ENCODE peak calls at places on chromosome 16, in four cellular contexts. L is HepG2, M is K562, O is IMR-90. T is an unnamed sample.
A peak's percentile ranks its signal among the peaks of the same experiment; 100 is the strongest.

GRCh38 chr16:30615358-30616076 is 5.3 kb upstream of the ZNF689 start:
- DNase-seq in L (peak; percentile 76), O (peak; percentile 8), M (peak; percentile 29), T (peak; percentile 80)

GRCh38 chr16:83675136-83675535 is 132.6 kb upstream of the HSBP1 start:
- DNase-seq in L (no peak), M (no peak), O (peak; percentile 7), T (no peak)

GRCh38 chr16:12143776-12144175 is 167.2 kb downstream of the SNX29 start:
- DNase-seq in M (no peak), L (no peak), O (no peak), T (no peak)

GRCh38 chr16:2091722-2092620 is 43.7 kb downstream of the PKD1 start:
- DNase-seq in L (no peak), M (no peak), O (no peak), T (no peak)

GRCh38 chr16:88807626-88808453 is 3.9 kb downstream of the APRT start:
- DNase-seq in O (no peak), M (no peak), L (no peak), T (no peak)

GRCh38 chr16:30395992-30396560 is 856 bp downstream of the ZNF48 start:
- DNase-seq in L (no peak), M (peak; percentile 62), O (no peak), T (no peak)

GRCh38 chr16:86761117-86761971 is 183.0 kb downstream of the FOXL1 start:
- DNase-seq in L (peak; percentile 22), M (peak; percentile 63), O (peak; percentile 68), T (peak; percentile 62)

GRCh38 chr16:82024274-82024673 is 10.8 kb upstream of the HSD17B2 start:
- DNase-seq in M (no peak), L (peak; percentile 32), O (no peak), T (no peak)

GRCh38 chr16:87723224-87723619 is 42.6 kb downstream of the KLHDC4 start:
- DNase-seq in O (peak; percentile 97), L (no peak), M (peak; percentile 62), T (no peak)

GRCh38 chr16:50613281-50613991 is 65.2 kb downstream of the NKD1 start:
- DNase-seq in O (no peak), L (no peak), M (no peak), T (no peak)

GRCh38 chr16:57358527-57359095 is at the start of gene CCL22:
- DNase-seq in M (no peak), L (no peak), O (no peak), T (no peak)

GRCh38 chr16:87541882-87542234 is 49.0 kb upstream of the ZCCHC14 start:
- DNase-seq in O (no peak), L (no peak), M (no peak), T (no peak)

GRCh38 chr16:66512589-66513404 is 37.1 kb downstream of the TK2 start:
- DNase-seq in M (no peak), L (peak; percentile 93), O (no peak), T (peak; percentile 86)

GRCh38 chr16:53504161-53504663 is 1.2 kb upstream of the AKTIP start:
- DNase-seq in O (peak; percentile 31), L (no peak), M (no peak), T (no peak)

GRCh38 chr16:88569985-88570690 is at the start of gene ZC3H18:
- DNase-seq in M (peak; percentile 99), O (peak; percentile 92), L (peak; percentile 91), T (peak; percentile 95)

GRCh38 chr16:1032607-1033006 is 39.9 kb upstream of the SSTR5 start:
- DNase-seq in M (no peak), L (no peak), O (no peak), T (no peak)

GRCh38 chr16:14284930-14285541 is 213.9 kb downstream of the MRTFB start:
- DNase-seq in O (no peak), M (no peak), L (peak; percentile 65), T (peak; percentile 55)

GRCh38 chr16:56140645-56141044 is 50.6 kb upstream of the GNAO1 start:
- DNase-seq in O (no peak), M (no peak), L (no peak), T (no peak)

GRCh38 chr16:1709356-1709755 is 3.4 kb downstream of the MAPK8IP3 start:
- DNase-seq in O (no peak), M (no peak), L (no peak), T (no peak)

GRCh38 chr16:8859913-8860881 is 8.6 kb downstream of the CARHSP1 start:
- DNase-seq in O (peak; percentile 79), M (no peak), L (peak; percentile 96), T (no peak)

GRCh38 chr16:12794486-12795399 is 8.9 kb downstream of the CPPED1 start:
- DNase-seq in M (peak; percentile 52), L (no peak), O (no peak), T (no peak)

GRCh38 chr16:14100825-14101224 is 29.7 kb downstream of the MRTFB start:
- DNase-seq in L (no peak), M (no peak), O (no peak), T (no peak)

GRCh38 chr16:85602402-85602801 is 10.7 kb upstream of the GSE1 start:
- DNase-seq in M (no peak), O (no peak), L (no peak), T (no peak)
- TF ChIP-seq MAZ in M (no peak), O (no peak), L (no peak), T (no peak)

GRCh38 chr16:10608687-10609409 is 28.4 kb upstream of the EMP2 start:
- DNase-seq in M (no peak), L (no peak), O (no peak), T (no peak)
- TF ChIP-seq MAZ in M (no peak), L (no peak), O (no peak), T (no peak)

GRCh38 chr16:5523794-5524193 is 426.2 kb upstream of the EEF2KMT start:
- DNase-seq in O (no peak), L (no peak), M (no peak), T (no peak)
- TF ChIP-seq MAZ in O (no peak), L (no peak), M (no peak), T (no peak)

GRCh38 chr16:35221482-35222185 is 1762.2 kb downstream of the TP53TG3F start:
- DNase-seq in L (peak; percentile 27), M (no peak), O (no peak), T (no peak)
- TF ChIP-seq MAZ in L (no peak), M (no peak), O (no peak), T (no peak)

DNA sequence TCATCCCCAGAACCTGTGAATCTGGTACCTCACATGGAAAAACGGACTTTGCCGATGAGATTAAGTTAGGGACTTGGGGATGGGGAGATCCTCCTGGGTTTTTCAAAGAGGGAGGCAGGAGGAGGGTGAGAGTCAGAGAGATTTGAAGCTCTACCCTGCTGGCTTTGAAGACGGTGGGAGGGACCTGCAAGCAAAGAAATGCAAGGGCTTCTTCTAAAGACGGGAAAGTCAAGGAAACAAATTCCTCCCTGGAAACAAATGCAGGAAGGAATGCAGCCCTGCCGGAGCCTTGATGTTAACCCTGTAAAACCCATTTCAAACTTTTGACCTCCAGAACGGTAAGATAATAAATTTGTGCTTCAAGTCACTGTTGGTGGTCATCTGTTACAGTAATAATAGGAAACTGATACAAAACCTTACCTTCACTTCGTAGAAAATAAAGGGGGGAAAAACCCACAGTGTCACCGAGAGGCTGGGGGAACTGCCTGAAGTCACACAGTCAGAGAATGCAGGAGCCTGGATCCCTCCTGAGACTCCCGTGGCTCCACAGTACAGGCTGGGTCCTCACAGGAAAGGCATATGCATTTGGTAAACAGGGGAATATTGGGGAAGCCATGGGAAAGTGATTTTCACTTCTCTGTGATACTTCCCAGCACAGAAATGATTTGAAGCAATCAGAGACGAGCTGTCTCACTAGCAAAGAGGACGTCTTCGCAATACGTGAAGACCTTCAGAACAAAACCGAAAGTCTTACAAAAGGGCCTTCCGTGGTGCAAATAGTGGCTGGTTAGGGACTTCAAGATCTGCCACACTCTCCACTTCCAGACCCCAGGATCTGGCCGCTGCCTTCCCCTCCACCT is 58.9 kb upstream of the CLEC3A start:
- DNase-seq in O (no peak), M (no peak), L (no peak), T (no peak)
- TF ChIP-seq MAZ in O (no peak), M (no peak), L (no peak), T (no peak)

DNA sequence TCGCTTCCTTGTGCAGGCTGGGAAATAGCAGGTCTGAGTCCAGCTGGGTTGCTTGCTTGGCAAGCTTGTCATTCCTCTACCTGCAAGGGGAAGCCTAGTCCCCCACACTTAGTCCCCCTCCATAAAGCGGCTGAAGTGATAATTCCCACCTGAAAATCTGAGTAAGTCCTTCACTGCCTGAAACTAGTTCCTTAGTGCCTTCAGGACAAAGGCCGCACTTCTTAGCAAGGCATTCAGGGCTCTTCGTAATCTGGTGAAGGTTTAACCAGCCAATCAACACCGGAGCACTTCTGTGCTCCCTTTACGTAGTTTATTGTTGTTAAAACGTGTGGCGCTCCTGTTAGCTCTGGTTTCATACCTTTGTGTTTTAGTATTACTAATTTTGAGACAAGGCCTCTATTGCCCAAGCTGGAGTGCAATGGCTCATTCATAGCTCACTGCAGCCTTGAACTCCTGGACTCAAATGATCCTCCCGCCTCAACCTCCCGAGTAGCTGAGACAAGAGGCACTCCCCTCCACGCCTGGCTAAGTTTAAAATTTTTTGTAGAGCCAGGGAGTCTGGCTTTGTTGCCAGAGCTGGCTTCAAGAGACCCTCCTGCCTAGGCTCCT is 841 bp downstream of the PSKH1 start:
- DNase-seq in O (no peak), L (peak; percentile 60), M (no peak), T (no peak)
- TF ChIP-seq MAZ in O (no peak), L (no peak), M (no peak), T (no peak)

DNA sequence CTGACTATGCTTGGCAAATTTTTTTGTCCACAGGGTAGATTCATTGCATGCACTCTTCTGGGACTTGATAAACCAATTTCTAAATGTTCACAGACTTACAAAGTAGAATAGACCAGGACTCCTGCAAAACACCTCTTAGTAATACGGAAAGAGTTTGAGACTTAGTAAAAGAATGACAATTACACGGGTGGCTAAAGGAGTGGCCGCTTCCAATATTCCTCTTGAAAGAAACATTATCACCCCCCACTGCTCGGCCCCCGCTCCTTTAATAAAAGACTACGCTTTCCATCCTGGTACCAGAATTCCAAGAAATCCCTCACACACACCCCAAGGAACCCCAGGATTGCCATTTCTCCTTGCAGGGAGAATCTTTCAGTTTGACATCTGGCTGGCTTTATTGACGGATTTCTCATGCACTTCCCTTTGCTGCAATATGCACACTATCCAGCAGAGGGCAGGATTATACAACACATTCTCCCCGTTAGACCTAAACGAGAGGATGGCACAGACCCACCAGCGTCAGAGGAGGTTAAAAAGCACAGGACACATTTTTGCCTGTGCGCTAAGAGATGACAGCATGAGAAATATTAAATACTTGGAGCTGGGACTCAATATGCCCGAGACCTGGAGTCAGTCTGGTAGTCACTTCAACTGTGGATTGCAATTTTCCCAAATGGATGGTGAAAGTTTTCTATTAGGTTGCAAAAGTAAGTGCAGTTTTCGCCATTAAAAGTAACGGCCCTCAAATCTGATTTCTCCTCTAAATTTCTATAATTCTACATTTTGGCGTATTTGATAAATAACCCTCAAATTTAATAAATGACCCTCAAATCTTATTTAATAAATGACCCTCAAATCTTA is 46.6 kb upstream of the NUDT7 start:
- DNase-seq in O (peak; percentile 78), M (peak; percentile 66), L (peak; percentile 74), T (peak; percentile 41)
- TF ChIP-seq MAZ in O (no peak), M (no peak), L (no peak), T (no peak)

GRCh38 chr16:11056090-11056988 is 112.0 kb downstream of the CLEC16A start:
- DNase-seq in O (peak; percentile 48), L (peak; percentile 44), M (no peak), T (no peak)
- TF ChIP-seq MAZ in O (no peak), L (no peak), M (no peak), T (no peak)